ENCODE peak calls at places on chromosomes 12 and 14, in six cellular contexts. One of them, this sample, is unnamed.

GRCh38 chr14:103014466-103015319 is 42.7 kb downstream of the CDC42BPB start:
- DNase-seq in HCT116: no peak
- DNase-seq in HepG2: no peak
- DNase-seq in K562: no peak
- DNase-seq in GM12878: no peak
- DNase-seq in SK-N-SH: no peak
- DNase-seq in this sample: no peak

GRCh38 chr12:113858828-113859386 is 107.2 kb downstream of the RBM19 start:
- DNase-seq in HCT116: no peak
- DNase-seq in HepG2: no peak
- DNase-seq in K562: no peak
- DNase-seq in GM12878: no peak
- DNase-seq in SK-N-SH: no peak
- DNase-seq in this sample: no peak

GRCh38 chr12:113582521-113583218 is 111.0 kb upstream of the LHX5 start:
- DNase-seq in HCT116: no peak
- DNase-seq in HepG2: no peak
- DNase-seq in K562: peak; percentile 91
- DNase-seq in GM12878: no peak
- DNase-seq in SK-N-SH: no peak
- DNase-seq in this sample: no peak

GRCh38 chr12:40693503-40693863 is 1.2 kb downstream of the CNTN1 start:
- DNase-seq in HCT116: peak; percentile 27
- DNase-seq in HepG2: no peak
- DNase-seq in K562: no peak
- DNase-seq in GM12878: no peak
- DNase-seq in SK-N-SH: peak; percentile 50
- DNase-seq in this sample: no peak

GRCh38 chr14:104288272-104288671 is 149.9 kb downstream of the KIF26A start:
- DNase-seq in HCT116: no peak
- DNase-seq in HepG2: no peak
- DNase-seq in K562: no peak
- DNase-seq in GM12878: no peak
- DNase-seq in SK-N-SH: peak; percentile 2
- DNase-seq in this sample: no peak

GRCh38 chr12:95424271-95424994 is 49.5 kb upstream of the METAP2 start:
- DNase-seq in HCT116: peak; percentile 16
- DNase-seq in HepG2: no peak
- DNase-seq in K562: no peak
- DNase-seq in GM12878: no peak
- DNase-seq in SK-N-SH: no peak
- DNase-seq in this sample: no peak

GRCh38 chr12:124073636-124074035 is 100.6 kb downstream of the ZNF664 start:
- DNase-seq in HCT116: no peak
- DNase-seq in HepG2: no peak
- DNase-seq in K562: no peak
- DNase-seq in GM12878: no peak
- DNase-seq in SK-N-SH: no peak
- DNase-seq in this sample: no peak

GRCh38 chr12:104314242-104314614 is 10.7 kb downstream of the EID3 start:
- DNase-seq in HCT116: no peak
- DNase-seq in HepG2: no peak
- DNase-seq in K562: no peak
- DNase-seq in GM12878: no peak
- DNase-seq in SK-N-SH: no peak
- DNase-seq in this sample: no peak

GRCh38 chr12:131091413-131091975 is 137.8 kb downstream of the ADGRD1 start:
- DNase-seq in HCT116: no peak
- DNase-seq in HepG2: no peak
- DNase-seq in K562: no peak
- DNase-seq in GM12878: peak; percentile 80
- DNase-seq in SK-N-SH: no peak
- DNase-seq in this sample: no peak

GRCh38 chr12:53005215-53005985 is 856 bp upstream of the EIF4B start:
- DNase-seq in HCT116: no peak
- DNase-seq in HepG2: no peak
- DNase-seq in K562: no peak
- DNase-seq in GM12878: no peak
- DNase-seq in SK-N-SH: peak; percentile 30
- DNase-seq in this sample: no peak

GRCh38 chr12:116010467-116010866 is 267.0 kb downstream of the MED13L start:
- DNase-seq in HCT116: no peak
- DNase-seq in HepG2: no peak
- DNase-seq in K562: no peak
- DNase-seq in GM12878: no peak
- DNase-seq in SK-N-SH: no peak
- DNase-seq in this sample: no peak

GRCh38 chr12:72471806-72472205 is 199.6 kb downstream of the TRHDE start:
- DNase-seq in HCT116: no peak
- DNase-seq in HepG2: no peak
- DNase-seq in K562: no peak
- DNase-seq in GM12878: no peak
- DNase-seq in SK-N-SH: no peak
- DNase-seq in this sample: no peak

GRCh38 chr14:28773917-28774691 is 7.5 kb downstream of the FOXG1 start:
- DNase-seq in HCT116: no peak
- DNase-seq in HepG2: no peak
- DNase-seq in K562: no peak
- DNase-seq in GM12878: no peak
- DNase-seq in SK-N-SH: no peak
- DNase-seq in this sample: no peak
- TF ChIP-seq CTCF in HCT116: no peak
- TF ChIP-seq CTCF in HepG2: peak; percentile 16
- TF ChIP-seq CTCF in K562: peak; percentile 62
- TF ChIP-seq CTCF in GM12878: peak; percentile 24
- TF ChIP-seq CTCF in SK-N-SH: peak; percentile 42
- TF ChIP-seq CTCF in this sample: no peak

DNA sequence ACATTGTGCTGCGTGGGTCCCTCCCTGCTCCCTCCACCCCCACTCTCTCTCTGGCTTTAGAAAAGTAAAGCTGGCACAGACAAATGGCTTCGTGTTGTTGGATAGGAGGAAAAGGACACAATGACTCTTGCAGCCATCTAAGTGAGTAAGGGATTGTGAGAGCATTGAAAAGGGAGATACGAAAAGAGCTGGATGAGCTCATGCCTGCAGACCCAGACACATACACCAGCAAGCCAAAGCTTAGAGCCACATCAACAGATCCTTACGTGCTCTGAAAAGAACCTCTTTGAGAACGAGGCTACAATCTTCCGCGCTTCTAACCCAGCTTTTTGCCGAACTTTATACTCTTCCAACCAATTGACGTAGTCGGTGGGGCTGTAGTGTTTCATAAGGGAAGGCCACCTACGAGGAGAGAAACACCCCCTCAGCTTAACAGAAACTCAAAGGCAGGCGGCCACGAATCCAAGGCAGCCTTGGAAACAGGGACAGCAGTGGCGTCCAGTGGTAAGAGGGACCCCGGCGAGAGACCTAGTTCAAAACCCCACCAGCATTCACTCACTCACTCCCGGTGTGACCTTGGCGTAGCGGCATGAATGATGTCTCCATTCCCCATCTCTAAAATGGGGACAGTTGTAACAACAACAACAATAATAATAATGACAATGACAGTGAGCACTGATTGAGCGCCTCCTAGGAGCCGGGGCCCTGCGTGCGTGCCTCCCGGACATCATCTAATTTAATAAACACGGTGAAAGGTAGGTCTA is 1.1 kb downstream of the FBXO21 start:
- DNase-seq in HCT116: no peak
- DNase-seq in HepG2: no peak
- DNase-seq in K562: no peak
- DNase-seq in GM12878: no peak
- DNase-seq in SK-N-SH: no peak
- DNase-seq in this sample: no peak
- TF ChIP-seq SIN3A in HCT116: no peak
- TF ChIP-seq SIN3A in HepG2: no peak
- TF ChIP-seq SIN3A in K562: no peak
- TF ChIP-seq SIN3A in GM12878: no peak
- TF ChIP-seq SIN3A in SK-N-SH: no peak
- TF ChIP-seq SIN3A in this sample: no peak

GRCh38 chr12:98951401-98951800 is 306.3 kb downstream of the APAF1 start:
- DNase-seq in HCT116: no peak
- DNase-seq in HepG2: no peak
- DNase-seq in K562: no peak
- DNase-seq in GM12878: no peak
- DNase-seq in SK-N-SH: no peak
- DNase-seq in this sample: no peak
- TF ChIP-seq CTCF in HCT116: no peak
- TF ChIP-seq CTCF in HepG2: no peak
- TF ChIP-seq CTCF in K562: no peak
- TF ChIP-seq CTCF in GM12878: no peak
- TF ChIP-seq CTCF in SK-N-SH: no peak
- TF ChIP-seq CTCF in this sample: no peak

GRCh38 chr12:67910360-67911292 is 78.6 kb upstream of the IFNG-AS1 start:
- DNase-seq in HCT116: no peak
- DNase-seq in HepG2: no peak
- DNase-seq in K562: no peak
- DNase-seq in GM12878: no peak
- DNase-seq in SK-N-SH: no peak
- DNase-seq in this sample: no peak

GRCh38 chr12:67909091-67909531 is 80.1 kb upstream of the IFNG-AS1 start:
- DNase-seq in HCT116: no peak
- DNase-seq in HepG2: no peak
- DNase-seq in K562: no peak
- DNase-seq in GM12878: no peak
- DNase-seq in SK-N-SH: no peak
- DNase-seq in this sample: no peak

GRCh38 chr12:67911789-67912188 is 77.5 kb upstream of the IFNG-AS1 start:
- DNase-seq in HCT116: no peak
- DNase-seq in HepG2: no peak
- DNase-seq in K562: no peak
- DNase-seq in GM12878: no peak
- DNase-seq in SK-N-SH: no peak
- DNase-seq in this sample: no peak

GRCh38 chr12:67911293-67911637 is 78.0 kb upstream of the IFNG-AS1 start:
- DNase-seq in HCT116: no peak
- DNase-seq in HepG2: no peak
- DNase-seq in K562: no peak
- DNase-seq in GM12878: no peak
- DNase-seq in SK-N-SH: no peak
- DNase-seq in this sample: no peak

DNA sequence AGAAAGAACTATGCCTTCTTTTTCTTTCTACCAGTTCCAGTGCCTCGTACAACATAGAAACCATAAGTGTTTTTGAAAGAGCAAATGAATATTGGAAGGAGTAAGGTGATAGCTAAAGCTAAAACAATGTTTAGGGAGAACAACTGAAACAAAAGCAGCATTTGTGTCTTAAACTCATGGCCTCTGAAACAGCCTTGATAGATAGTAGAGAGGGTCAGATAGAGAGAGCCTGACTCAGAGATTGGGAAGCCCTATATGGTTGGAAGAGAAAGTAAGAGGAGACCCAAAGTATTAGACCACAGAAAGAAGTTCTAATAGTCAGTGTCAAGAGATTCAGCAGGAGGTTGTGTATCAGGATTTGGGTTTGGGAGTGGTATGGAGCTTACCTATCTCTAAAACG is 79.6 kb upstream of the IFNG-AS1 start:
- DNase-seq in HCT116: no peak
- DNase-seq in HepG2: no peak
- DNase-seq in K562: no peak
- DNase-seq in GM12878: no peak
- DNase-seq in SK-N-SH: no peak
- DNase-seq in this sample: no peak
- TF ChIP-seq SIN3A in HCT116: no peak
- TF ChIP-seq SIN3A in HepG2: no peak
- TF ChIP-seq SIN3A in K562: no peak
- TF ChIP-seq SIN3A in GM12878: no peak
- TF ChIP-seq SIN3A in SK-N-SH: no peak
- TF ChIP-seq SIN3A in this sample: no peak